ENCODE peak calls at places on chromosomes 1 and 21, in six cellular contexts. One of them, this sample, is unnamed.
A peak's percentile ranks its signal among the peaks of the same experiment; 100 is the strongest.

GRCh38 chr21:34511787-34512451 is at the start of gene KCNE1:
- DNase-seq in neural crest cell: no peak
- DNase-seq in CD4-positive, alpha-beta memory T cell: no peak
- DNase-seq in activated T-helper 1 cell treated with anti-CD3 and anti-CD28 coated beads, Interleukin-12 subunit alpha, Interleukin-12 subunit beta, Interleukin-2, Interleukin-4 antibody, amounts not matched to agents 30 ng/mL and 10 ng/mL and 1 ng/mL, durations not matched to agents 14 hours and 24 hours and 36 hours: no peak
- DNase-seq in AG09309: no peak
- DNase-seq in Caki2: no peak
- DNase-seq in this sample: no peak

GRCh38 chr1:68751723-68752122 is 254.8 kb upstream of the DEPDC1 start:
- DNase-seq in neural crest cell: no peak
- DNase-seq in CD4-positive, alpha-beta memory T cell: no peak
- DNase-seq in activated T-helper 1 cell treated with anti-CD3 and anti-CD28 coated beads, Interleukin-12 subunit alpha, Interleukin-12 subunit beta, Interleukin-2, Interleukin-4 antibody, amounts not matched to agents 30 ng/mL and 10 ng/mL and 1 ng/mL, durations not matched to agents 14 hours and 24 hours and 36 hours: no peak
- DNase-seq in AG09309: no peak
- DNase-seq in Caki2: no peak
- DNase-seq in this sample: no peak

GRCh38 chr1:54475357-54476230 is 69.4 kb upstream of the SSBP3 start:
- DNase-seq in neural crest cell: no peak
- DNase-seq in CD4-positive, alpha-beta memory T cell: peak; percentile 60
- DNase-seq in activated T-helper 1 cell treated with anti-CD3 and anti-CD28 coated beads, Interleukin-12 subunit alpha, Interleukin-12 subunit beta, Interleukin-2, Interleukin-4 antibody, amounts not matched to agents 30 ng/mL and 10 ng/mL and 1 ng/mL, durations not matched to agents 14 hours and 24 hours and 36 hours: no peak
- DNase-seq in AG09309: no peak
- DNase-seq in Caki2: no peak
- DNase-seq in this sample: no peak

GRCh38 chr1:36977736-36978314 is 56.5 kb downstream of the GRIK3 start:
- DNase-seq in neural crest cell: no peak
- DNase-seq in CD4-positive, alpha-beta memory T cell: no peak
- DNase-seq in activated T-helper 1 cell treated with anti-CD3 and anti-CD28 coated beads, Interleukin-12 subunit alpha, Interleukin-12 subunit beta, Interleukin-2, Interleukin-4 antibody, amounts not matched to agents 30 ng/mL and 10 ng/mL and 1 ng/mL, durations not matched to agents 14 hours and 24 hours and 36 hours: no peak
- DNase-seq in AG09309: no peak
- DNase-seq in Caki2: no peak
- DNase-seq in this sample: no peak

GRCh38 chr1:93571623-93572310 is 109.9 kb downstream of the BCAR3 start:
- DNase-seq in neural crest cell: no peak
- DNase-seq in CD4-positive, alpha-beta memory T cell: no peak
- DNase-seq in activated T-helper 1 cell treated with anti-CD3 and anti-CD28 coated beads, Interleukin-12 subunit alpha, Interleukin-12 subunit beta, Interleukin-2, Interleukin-4 antibody, amounts not matched to agents 30 ng/mL and 10 ng/mL and 1 ng/mL, durations not matched to agents 14 hours and 24 hours and 36 hours: no peak
- DNase-seq in AG09309: no peak
- DNase-seq in Caki2: no peak
- DNase-seq in this sample: no peak

GRCh38 chr21:36641346-36641745 is 57.6 kb upstream of the SIM2 start:
- DNase-seq in neural crest cell: no peak
- DNase-seq in CD4-positive, alpha-beta memory T cell: no peak
- DNase-seq in activated T-helper 1 cell treated with anti-CD3 and anti-CD28 coated beads, Interleukin-12 subunit alpha, Interleukin-12 subunit beta, Interleukin-2, Interleukin-4 antibody, amounts not matched to agents 30 ng/mL and 10 ng/mL and 1 ng/mL, durations not matched to agents 14 hours and 24 hours and 36 hours: no peak
- DNase-seq in AG09309: no peak
- DNase-seq in Caki2: no peak
- DNase-seq in this sample: no peak

GRCh38 chr21:38807481-38807880 is 1.8 kb downstream of the ETS2 start:
- DNase-seq in neural crest cell: no peak
- DNase-seq in CD4-positive, alpha-beta memory T cell: no peak
- DNase-seq in activated T-helper 1 cell treated with anti-CD3 and anti-CD28 coated beads, Interleukin-12 subunit alpha, Interleukin-12 subunit beta, Interleukin-2, Interleukin-4 antibody, amounts not matched to agents 30 ng/mL and 10 ng/mL and 1 ng/mL, durations not matched to agents 14 hours and 24 hours and 36 hours: no peak
- DNase-seq in AG09309: no peak
- DNase-seq in Caki2: no peak
- DNase-seq in this sample: peak; percentile 17

GRCh38 chr1:54054438-54054749 is 986 bp downstream of the TCEANC2 start:
- DNase-seq in neural crest cell: no peak
- DNase-seq in CD4-positive, alpha-beta memory T cell: peak; percentile 5
- DNase-seq in activated T-helper 1 cell treated with anti-CD3 and anti-CD28 coated beads, Interleukin-12 subunit alpha, Interleukin-12 subunit beta, Interleukin-2, Interleukin-4 antibody, amounts not matched to agents 30 ng/mL and 10 ng/mL and 1 ng/mL, durations not matched to agents 14 hours and 24 hours and 36 hours: no peak
- DNase-seq in AG09309: no peak
- DNase-seq in Caki2: no peak
- DNase-seq in this sample: no peak

GRCh38 chr1:20371411-20371810 is 80.7 kb downstream of the VWA5B1 start:
- DNase-seq in neural crest cell: peak; percentile 31
- DNase-seq in CD4-positive, alpha-beta memory T cell: no peak
- DNase-seq in activated T-helper 1 cell treated with anti-CD3 and anti-CD28 coated beads, Interleukin-12 subunit alpha, Interleukin-12 subunit beta, Interleukin-2, Interleukin-4 antibody, amounts not matched to agents 30 ng/mL and 10 ng/mL and 1 ng/mL, durations not matched to agents 14 hours and 24 hours and 36 hours: no peak
- DNase-seq in AG09309: no peak
- DNase-seq in Caki2: no peak
- DNase-seq in this sample: no peak

GRCh38 chr1:106814418-106814817 is 242.1 kb upstream of the PRMT6 start:
- DNase-seq in neural crest cell: no peak
- DNase-seq in CD4-positive, alpha-beta memory T cell: no peak
- DNase-seq in activated T-helper 1 cell treated with anti-CD3 and anti-CD28 coated beads, Interleukin-12 subunit alpha, Interleukin-12 subunit beta, Interleukin-2, Interleukin-4 antibody, amounts not matched to agents 30 ng/mL and 10 ng/mL and 1 ng/mL, durations not matched to agents 14 hours and 24 hours and 36 hours: no peak
- DNase-seq in AG09309: no peak
- DNase-seq in Caki2: no peak
- DNase-seq in this sample: no peak

GRCh38 chr1:37127254-37127748 is 93.0 kb upstream of the GRIK3 start:
- DNase-seq in neural crest cell: no peak
- DNase-seq in CD4-positive, alpha-beta memory T cell: no peak
- DNase-seq in activated T-helper 1 cell treated with anti-CD3 and anti-CD28 coated beads, Interleukin-12 subunit alpha, Interleukin-12 subunit beta, Interleukin-2, Interleukin-4 antibody, amounts not matched to agents 30 ng/mL and 10 ng/mL and 1 ng/mL, durations not matched to agents 14 hours and 24 hours and 36 hours: no peak
- DNase-seq in AG09309: no peak
- DNase-seq in Caki2: no peak
- DNase-seq in this sample: no peak

GRCh38 chr21:43305336-43305665 is 121.6 kb downstream of the SIK1 start:
- DNase-seq in neural crest cell: no peak
- DNase-seq in CD4-positive, alpha-beta memory T cell: no peak
- DNase-seq in activated T-helper 1 cell treated with anti-CD3 and anti-CD28 coated beads, Interleukin-12 subunit alpha, Interleukin-12 subunit beta, Interleukin-2, Interleukin-4 antibody, amounts not matched to agents 30 ng/mL and 10 ng/mL and 1 ng/mL, durations not matched to agents 14 hours and 24 hours and 36 hours: no peak
- DNase-seq in AG09309: no peak
- DNase-seq in Caki2: no peak
- DNase-seq in this sample: no peak

GRCh38 chr1:76059461-76059860 is 15.1 kb upstream of the ST6GALNAC3 start:
- DNase-seq in neural crest cell: no peak
- DNase-seq in CD4-positive, alpha-beta memory T cell: no peak
- DNase-seq in activated T-helper 1 cell treated with anti-CD3 and anti-CD28 coated beads, Interleukin-12 subunit alpha, Interleukin-12 subunit beta, Interleukin-2, Interleukin-4 antibody, amounts not matched to agents 30 ng/mL and 10 ng/mL and 1 ng/mL, durations not matched to agents 14 hours and 24 hours and 36 hours: no peak
- DNase-seq in AG09309: no peak
- DNase-seq in Caki2: no peak
- DNase-seq in this sample: no peak

GRCh38 chr1:98870959-98871903 is 133.4 kb downstream of the PLPPR5 start:
- DNase-seq in neural crest cell: no peak
- DNase-seq in CD4-positive, alpha-beta memory T cell: peak; percentile 85
- DNase-seq in activated T-helper 1 cell treated with anti-CD3 and anti-CD28 coated beads, Interleukin-12 subunit alpha, Interleukin-12 subunit beta, Interleukin-2, Interleukin-4 antibody, amounts not matched to agents 30 ng/mL and 10 ng/mL and 1 ng/mL, durations not matched to agents 14 hours and 24 hours and 36 hours: peak; percentile 52
- DNase-seq in AG09309: no peak
- DNase-seq in Caki2: no peak
- DNase-seq in this sample: no peak

GRCh38 chr1:81695741-81696140 is 105.0 kb upstream of the ADGRL2 start:
- DNase-seq in neural crest cell: no peak
- DNase-seq in CD4-positive, alpha-beta memory T cell: no peak
- DNase-seq in activated T-helper 1 cell treated with anti-CD3 and anti-CD28 coated beads, Interleukin-12 subunit alpha, Interleukin-12 subunit beta, Interleukin-2, Interleukin-4 antibody, amounts not matched to agents 30 ng/mL and 10 ng/mL and 1 ng/mL, durations not matched to agents 14 hours and 24 hours and 36 hours: no peak
- DNase-seq in AG09309: no peak
- DNase-seq in Caki2: peak; percentile 12
- DNase-seq in this sample: peak; percentile 69

GRCh38 chr1:158527190-158527815 is 26.9 kb downstream of the OR6Y1 start:
- DNase-seq in neural crest cell: no peak
- DNase-seq in CD4-positive, alpha-beta memory T cell: no peak
- DNase-seq in activated T-helper 1 cell treated with anti-CD3 and anti-CD28 coated beads, Interleukin-12 subunit alpha, Interleukin-12 subunit beta, Interleukin-2, Interleukin-4 antibody, amounts not matched to agents 30 ng/mL and 10 ng/mL and 1 ng/mL, durations not matched to agents 14 hours and 24 hours and 36 hours: no peak
- DNase-seq in AG09309: peak; percentile 2
- DNase-seq in Caki2: peak; percentile 19
- DNase-seq in this sample: no peak

GRCh38 chr1:185208626-185209170 is 51.7 kb downstream of the SWT1 start:
- DNase-seq in neural crest cell: no peak
- DNase-seq in CD4-positive, alpha-beta memory T cell: no peak
- DNase-seq in activated T-helper 1 cell treated with anti-CD3 and anti-CD28 coated beads, Interleukin-12 subunit alpha, Interleukin-12 subunit beta, Interleukin-2, Interleukin-4 antibody, amounts not matched to agents 30 ng/mL and 10 ng/mL and 1 ng/mL, durations not matched to agents 14 hours and 24 hours and 36 hours: no peak
- DNase-seq in AG09309: no peak
- DNase-seq in Caki2: no peak
- DNase-seq in this sample: no peak

GRCh38 chr1:183433703-183434102 is 15.5 kb upstream of the NMNAT2 start:
- DNase-seq in neural crest cell: no peak
- DNase-seq in CD4-positive, alpha-beta memory T cell: no peak
- DNase-seq in activated T-helper 1 cell treated with anti-CD3 and anti-CD28 coated beads, Interleukin-12 subunit alpha, Interleukin-12 subunit beta, Interleukin-2, Interleukin-4 antibody, amounts not matched to agents 30 ng/mL and 10 ng/mL and 1 ng/mL, durations not matched to agents 14 hours and 24 hours and 36 hours: no peak
- DNase-seq in AG09309: no peak
- DNase-seq in Caki2: no peak
- DNase-seq in this sample: no peak

GRCh38 chr1:223639333-223639749 is 26.2 kb downstream of the CAPN8 start:
- DNase-seq in neural crest cell: no peak
- DNase-seq in CD4-positive, alpha-beta memory T cell: no peak
- DNase-seq in activated T-helper 1 cell treated with anti-CD3 and anti-CD28 coated beads, Interleukin-12 subunit alpha, Interleukin-12 subunit beta, Interleukin-2, Interleukin-4 antibody, amounts not matched to agents 30 ng/mL and 10 ng/mL and 1 ng/mL, durations not matched to agents 14 hours and 24 hours and 36 hours: no peak
- DNase-seq in AG09309: no peak
- DNase-seq in Caki2: no peak
- DNase-seq in this sample: no peak

GRCh38 chr1:176515310-176515709 is 52.3 kb downstream of the PAPPA2 start:
- DNase-seq in neural crest cell: no peak
- DNase-seq in CD4-positive, alpha-beta memory T cell: no peak
- DNase-seq in activated T-helper 1 cell treated with anti-CD3 and anti-CD28 coated beads, Interleukin-12 subunit alpha, Interleukin-12 subunit beta, Interleukin-2, Interleukin-4 antibody, amounts not matched to agents 30 ng/mL and 10 ng/mL and 1 ng/mL, durations not matched to agents 14 hours and 24 hours and 36 hours: no peak
- DNase-seq in AG09309: peak; percentile 2
- DNase-seq in Caki2: peak; percentile 93
- DNase-seq in this sample: peak; percentile 20

GRCh38 chr1:211741116-211741515 is 65.7 kb upstream of the NEK2 start:
- DNase-seq in neural crest cell: no peak
- DNase-seq in CD4-positive, alpha-beta memory T cell: no peak
- DNase-seq in activated T-helper 1 cell treated with anti-CD3 and anti-CD28 coated beads, Interleukin-12 subunit alpha, Interleukin-12 subunit beta, Interleukin-2, Interleukin-4 antibody, amounts not matched to agents 30 ng/mL and 10 ng/mL and 1 ng/mL, durations not matched to agents 14 hours and 24 hours and 36 hours: no peak
- DNase-seq in AG09309: no peak
- DNase-seq in Caki2: no peak
- DNase-seq in this sample: no peak

GRCh38 chr1:235391879-235392278 is 24.7 kb downstream of the TBCE start:
- DNase-seq in neural crest cell: no peak
- DNase-seq in CD4-positive, alpha-beta memory T cell: no peak
- DNase-seq in activated T-helper 1 cell treated with anti-CD3 and anti-CD28 coated beads, Interleukin-12 subunit alpha, Interleukin-12 subunit beta, Interleukin-2, Interleukin-4 antibody, amounts not matched to agents 30 ng/mL and 10 ng/mL and 1 ng/mL, durations not matched to agents 14 hours and 24 hours and 36 hours: no peak
- DNase-seq in AG09309: no peak
- DNase-seq in Caki2: no peak
- DNase-seq in this sample: no peak

GRCh38 chr1:165257969-165258459 is 98.5 kb downstream of the LMX1A start:
- DNase-seq in neural crest cell: peak; percentile 50
- DNase-seq in CD4-positive, alpha-beta memory T cell: no peak
- DNase-seq in activated T-helper 1 cell treated with anti-CD3 and anti-CD28 coated beads, Interleukin-12 subunit alpha, Interleukin-12 subunit beta, Interleukin-2, Interleukin-4 antibody, amounts not matched to agents 30 ng/mL and 10 ng/mL and 1 ng/mL, durations not matched to agents 14 hours and 24 hours and 36 hours: peak; percentile 2
- DNase-seq in AG09309: peak; percentile 14
- DNase-seq in Caki2: peak; percentile 58
- DNase-seq in this sample: peak; percentile 24

This sample was measured in HFFc6.